ENCODE peak calls at places on chromosomes 7 and 10, in eight cellular contexts. X, A, K, N, B, V, Y and F are unnamed samples.

GRCh38 chr10:13939391-13939790 is 352.6 kb downstream of the PRPF18 start:
- DNase-seq in Y (no peak), V (no peak), A (no peak), B (peak), N (no peak), K (no peak), X (no peak), F (no peak)

GRCh38 chr10:133445268-133445732 is 8.4 kb upstream of the SCART1 start:
- DNase-seq in N (no peak), Y (no peak), B (no peak), V (no peak), X (no peak), A (no peak), K (no peak), F (no peak)

GRCh38 chr10:4763960-4764428 is 62.0 kb upstream of the AKR1E2 start:
- DNase-seq in B (peak), N (no peak), K (peak), V (no peak), X (peak), A (no peak), Y (no peak), F (peak)

GRCh38 chr10:100345570-100346330 is 1.3 kb upstream of the SCD start:
- DNase-seq in N (no peak), Y (no peak), X (peak), A (no peak), V (no peak), B (peak), K (peak), F (no peak)

GRCh38 chr10:58010076-58010475 is 257.6 kb downstream of the IPMK start:
- DNase-seq in A (no peak), B (no peak), X (no peak), Y (no peak), N (no peak), V (no peak), K (no peak), F (no peak)

GRCh38 chr10:50222199-50222598 is 29.1 kb downstream of the ASAH2 start:
- DNase-seq in X (no peak), V (no peak), K (no peak), B (no peak), Y (no peak), N (no peak), A (no peak), F (no peak)

GRCh38 chr10:86259901-86260562 is 106.6 kb downstream of the GRID1 start:
- DNase-seq in B (no peak), N (no peak), A (no peak), Y (no peak), V (no peak), K (no peak), X (no peak), F (no peak)

GRCh38 chr7:149005427-149006344 is 22.6 kb downstream of the PDIA4 start:
- DNase-seq in Y (no peak), X (peak), A (peak), B (peak), N (peak), V (peak), K (no peak), F (no peak)

GRCh38 chr7:69364814-69365587 is 233.3 kb upstream of the AUTS2 start:
- DNase-seq in A (no peak), K (no peak), B (no peak), X (no peak), V (no peak), N (no peak), Y (no peak), F (no peak)